ENCODE peak calls at places on chromosomes 13 and 19, in four cellular contexts. One of them, this sample, is unnamed.

GRCh38 chr19:11435833-11436313 is 438 bp downstream of the PRKCSH start:
- DNase-seq in dorsolateral prefrontal cortex: no peak
- DNase-seq in esophagus muscularis mucosa: no peak
- DNase-seq in effector memory CD8-positive, alpha-beta T cell: no peak
- DNase-seq in this sample: no peak

GRCh38 chr19:35090160-35090794 is 25.3 kb upstream of the FXYD3 start:
- DNase-seq in esophagus muscularis mucosa: no peak
- DNase-seq in dorsolateral prefrontal cortex: peak; percentile 57
- DNase-seq in effector memory CD8-positive, alpha-beta T cell: peak; percentile 23
- DNase-seq in this sample: peak; percentile 64

GRCh38 chr19:16371540-16371986 is 46.9 kb downstream of the KLF2 start:
- DNase-seq in esophagus muscularis mucosa: no peak
- DNase-seq in effector memory CD8-positive, alpha-beta T cell: peak; percentile 90
- DNase-seq in dorsolateral prefrontal cortex: no peak
- DNase-seq in this sample: no peak

GRCh38 chr13:98299954-98300350 is 122.9 kb upstream of the RNF113B start:
- DNase-seq in dorsolateral prefrontal cortex: no peak
- DNase-seq in effector memory CD8-positive, alpha-beta T cell: no peak
- DNase-seq in esophagus muscularis mucosa: no peak
- DNase-seq in this sample: peak; percentile 68

GRCh38 chr13:20337894-20338551 is 105.9 kb upstream of the GJB6 start:
- DNase-seq in dorsolateral prefrontal cortex: no peak
- DNase-seq in esophagus muscularis mucosa: no peak
- DNase-seq in effector memory CD8-positive, alpha-beta T cell: no peak
- DNase-seq in this sample: no peak

GRCh38 chr19:7706662-7707454 is 4.9 kb upstream of the FCER2 start:
- DNase-seq in esophagus muscularis mucosa: no peak
- DNase-seq in dorsolateral prefrontal cortex: no peak
- DNase-seq in effector memory CD8-positive, alpha-beta T cell: no peak
- DNase-seq in this sample: no peak

GRCh38 chr19:55305983-55306562 is 19.1 kb downstream of the TMEM150B start:
- DNase-seq in dorsolateral prefrontal cortex: no peak
- DNase-seq in effector memory CD8-positive, alpha-beta T cell: no peak
- DNase-seq in esophagus muscularis mucosa: no peak
- DNase-seq in this sample: no peak

GRCh38 chr13:59303433-59303832 is 860.3 kb downstream of the DIAPH3 start:
- DNase-seq in dorsolateral prefrontal cortex: no peak
- DNase-seq in esophagus muscularis mucosa: no peak
- DNase-seq in effector memory CD8-positive, alpha-beta T cell: no peak
- DNase-seq in this sample: no peak

GRCh38 chr19:46190489-46190888 is 39.1 kb upstream of the IGFL1 start:
- DNase-seq in effector memory CD8-positive, alpha-beta T cell: no peak
- DNase-seq in esophagus muscularis mucosa: no peak
- DNase-seq in dorsolateral prefrontal cortex: no peak
- DNase-seq in this sample: no peak

GRCh38 chr19:31459430-31459829 is 110.2 kb upstream of the TSHZ3 start:
- DNase-seq in esophagus muscularis mucosa: no peak
- DNase-seq in effector memory CD8-positive, alpha-beta T cell: no peak
- DNase-seq in dorsolateral prefrontal cortex: no peak
- DNase-seq in this sample: no peak

GRCh38 chr13:106752584-106753202 is 184.8 kb upstream of the ARGLU1 start:
- DNase-seq in esophagus muscularis mucosa: no peak
- DNase-seq in effector memory CD8-positive, alpha-beta T cell: no peak
- DNase-seq in dorsolateral prefrontal cortex: no peak
- DNase-seq in this sample: no peak

GRCh38 chr13:113576597-113576996 is 8.0 kb upstream of the TFDP1 start:
- DNase-seq in effector memory CD8-positive, alpha-beta T cell: no peak
- DNase-seq in esophagus muscularis mucosa: no peak
- DNase-seq in dorsolateral prefrontal cortex: no peak
- DNase-seq in this sample: no peak

GRCh38 chr13:38223093-38223492 is 126.6 kb upstream of the UFM1 start:
- DNase-seq in dorsolateral prefrontal cortex: no peak
- DNase-seq in esophagus muscularis mucosa: no peak
- DNase-seq in effector memory CD8-positive, alpha-beta T cell: no peak
- DNase-seq in this sample: peak; percentile 40

GRCh38 chr19:53809518-53810186 is 14.5 kb downstream of the NLRP12 start:
- DNase-seq in effector memory CD8-positive, alpha-beta T cell: no peak
- DNase-seq in dorsolateral prefrontal cortex: no peak
- DNase-seq in esophagus muscularis mucosa: no peak
- DNase-seq in this sample: no peak

GRCh38 chr13:101795025-101795424 is 342.6 kb downstream of the ITGBL1 start:
- DNase-seq in dorsolateral prefrontal cortex: no peak
- DNase-seq in esophagus muscularis mucosa: no peak
- DNase-seq in effector memory CD8-positive, alpha-beta T cell: no peak
- DNase-seq in this sample: peak; percentile 19

GRCh38 chr19:38736036-38736412 is 8.2 kb downstream of the CAPN12 start:
- DNase-seq in dorsolateral prefrontal cortex: no peak
- DNase-seq in esophagus muscularis mucosa: no peak
- DNase-seq in effector memory CD8-positive, alpha-beta T cell: peak; percentile 63
- DNase-seq in this sample: no peak

GRCh38 chr19:48629599-48630288 is 7.4 kb downstream of the DBP start:
- DNase-seq in effector memory CD8-positive, alpha-beta T cell: no peak
- DNase-seq in dorsolateral prefrontal cortex: no peak
- DNase-seq in esophagus muscularis mucosa: no peak
- DNase-seq in this sample: peak; percentile 66